ENCODE peak calls at places on chromosome 5, in nine cellular contexts. One of them, this sample, is unnamed.

GRCh38 chr5:80474929-80475328 is 13.0 kb upstream of the FAM151B start:
- DNase-seq in PC-9: no peak
- DNase-seq in activated CD8-positive, alpha-beta memory T cell treated with anti-CD3 and anti-CD28 coated beads, Interleukin-2, amount 10 ng/mL, durations not matched to agents 7 days and 5 days: no peak
- DNase-seq in aorta: no peak
- DNase-seq in heart right ventricle: no peak
- DNase-seq in A172: no peak
- DNase-seq in astrocyte: no peak
- DNase-seq in A549: no peak
- DNase-seq in prostate gland: no peak
- DNase-seq in this sample: no peak

GRCh38 chr5:8864053-8864452 is 681.8 kb downstream of the SEMA5A start:
- DNase-seq in PC-9: no peak
- DNase-seq in activated CD8-positive, alpha-beta memory T cell treated with anti-CD3 and anti-CD28 coated beads, Interleukin-2, amount 10 ng/mL, durations not matched to agents 7 days and 5 days: no peak
- DNase-seq in aorta: peak; percentile 36
- DNase-seq in heart right ventricle: no peak
- DNase-seq in A172: peak; percentile 26
- DNase-seq in astrocyte: no peak
- DNase-seq in A549: no peak
- DNase-seq in prostate gland: no peak
- DNase-seq in this sample: no peak

GRCh38 chr5:157930710-157931109 is 71.8 kb upstream of the CLINT1 start:
- DNase-seq in PC-9: no peak
- DNase-seq in activated CD8-positive, alpha-beta memory T cell treated with anti-CD3 and anti-CD28 coated beads, Interleukin-2, amount 10 ng/mL, durations not matched to agents 7 days and 5 days: no peak
- DNase-seq in aorta: no peak
- DNase-seq in heart right ventricle: peak; percentile 64
- DNase-seq in A172: no peak
- DNase-seq in astrocyte: no peak
- DNase-seq in A549: no peak
- DNase-seq in prostate gland: peak; percentile 57
- DNase-seq in this sample: peak; percentile 64

GRCh38 chr5:76716456-76717157 is 681 bp downstream of the F2R start:
- DNase-seq in PC-9: no peak
- DNase-seq in activated CD8-positive, alpha-beta memory T cell treated with anti-CD3 and anti-CD28 coated beads, Interleukin-2, amount 10 ng/mL, durations not matched to agents 7 days and 5 days: peak; percentile 49
- DNase-seq in aorta: no peak
- DNase-seq in heart right ventricle: peak; percentile 23
- DNase-seq in A172: no peak
- DNase-seq in astrocyte: no peak
- DNase-seq in A549: no peak
- DNase-seq in prostate gland: no peak
- DNase-seq in this sample: peak; percentile 29

GRCh38 chr5:143921525-143922311 is 109.8 kb downstream of the HMHB1 start:
- DNase-seq in PC-9: peak; percentile 92
- DNase-seq in activated CD8-positive, alpha-beta memory T cell treated with anti-CD3 and anti-CD28 coated beads, Interleukin-2, amount 10 ng/mL, durations not matched to agents 7 days and 5 days: no peak
- DNase-seq in aorta: no peak
- DNase-seq in heart right ventricle: no peak
- DNase-seq in A172: peak; percentile 67
- DNase-seq in astrocyte: peak; percentile 77
- DNase-seq in A549: peak; percentile 44
- DNase-seq in prostate gland: no peak
- DNase-seq in this sample: no peak

GRCh38 chr5:129917224-129917623 is 13.0 kb downstream of the CHSY3 start:
- DNase-seq in PC-9: no peak
- DNase-seq in activated CD8-positive, alpha-beta memory T cell treated with anti-CD3 and anti-CD28 coated beads, Interleukin-2, amount 10 ng/mL, durations not matched to agents 7 days and 5 days: no peak
- DNase-seq in aorta: no peak
- DNase-seq in heart right ventricle: no peak
- DNase-seq in A172: no peak
- DNase-seq in astrocyte: no peak
- DNase-seq in A549: no peak
- DNase-seq in prostate gland: no peak
- DNase-seq in this sample: no peak

GRCh38 chr5:77644443-77645157 is 6.1 kb upstream of the OTP start:
- DNase-seq in PC-9: no peak
- DNase-seq in activated CD8-positive, alpha-beta memory T cell treated with anti-CD3 and anti-CD28 coated beads, Interleukin-2, amount 10 ng/mL, durations not matched to agents 7 days and 5 days: no peak
- DNase-seq in aorta: no peak
- DNase-seq in heart right ventricle: no peak
- DNase-seq in A172: no peak
- DNase-seq in astrocyte: no peak
- DNase-seq in A549: no peak
- DNase-seq in prostate gland: no peak
- DNase-seq in this sample: no peak

GRCh38 chr5:139633295-139634027 is 14.7 kb upstream of the CXXC5 start:
- DNase-seq in PC-9: peak; percentile 61
- DNase-seq in activated CD8-positive, alpha-beta memory T cell treated with anti-CD3 and anti-CD28 coated beads, Interleukin-2, amount 10 ng/mL, durations not matched to agents 7 days and 5 days: peak; percentile 78
- DNase-seq in aorta: peak; percentile 90
- DNase-seq in heart right ventricle: peak; percentile 68
- DNase-seq in A172: peak; percentile 84
- DNase-seq in astrocyte: no peak
- DNase-seq in A549: peak; percentile 77
- DNase-seq in prostate gland: peak; percentile 54
- DNase-seq in this sample: no peak

GRCh38 chr5:108382784-108383358 is 973 bp upstream of the FBXL17 start:
- DNase-seq in PC-9: peak; percentile 52
- DNase-seq in activated CD8-positive, alpha-beta memory T cell treated with anti-CD3 and anti-CD28 coated beads, Interleukin-2, amount 10 ng/mL, durations not matched to agents 7 days and 5 days: no peak
- DNase-seq in aorta: no peak
- DNase-seq in heart right ventricle: no peak
- DNase-seq in A172: no peak
- DNase-seq in astrocyte: no peak
- DNase-seq in A549: peak; percentile 5
- DNase-seq in prostate gland: peak; percentile 7
- DNase-seq in this sample: no peak

GRCh38 chr5:135190345-135191083 is 156.5 kb upstream of the PITX1 start:
- DNase-seq in PC-9: no peak
- DNase-seq in activated CD8-positive, alpha-beta memory T cell treated with anti-CD3 and anti-CD28 coated beads, Interleukin-2, amount 10 ng/mL, durations not matched to agents 7 days and 5 days: peak; percentile 16
- DNase-seq in aorta: no peak
- DNase-seq in heart right ventricle: no peak
- DNase-seq in A172: no peak
- DNase-seq in astrocyte: no peak
- DNase-seq in A549: no peak
- DNase-seq in prostate gland: no peak
- DNase-seq in this sample: no peak

GRCh38 chr5:84724683-84725082 is 340.0 kb upstream of the EDIL3 start:
- DNase-seq in PC-9: no peak
- DNase-seq in activated CD8-positive, alpha-beta memory T cell treated with anti-CD3 and anti-CD28 coated beads, Interleukin-2, amount 10 ng/mL, durations not matched to agents 7 days and 5 days: no peak
- DNase-seq in aorta: no peak
- DNase-seq in heart right ventricle: no peak
- DNase-seq in A172: peak; percentile 28
- DNase-seq in astrocyte: peak; percentile 79
- DNase-seq in A549: no peak
- DNase-seq in prostate gland: no peak
- DNase-seq in this sample: no peak

GRCh38 chr5:43191740-43192557 is at the start of gene NIM1K:
- DNase-seq in PC-9: no peak
- DNase-seq in activated CD8-positive, alpha-beta memory T cell treated with anti-CD3 and anti-CD28 coated beads, Interleukin-2, amount 10 ng/mL, durations not matched to agents 7 days and 5 days: peak; percentile 56
- DNase-seq in aorta: peak; percentile 86
- DNase-seq in heart right ventricle: peak; percentile 62
- DNase-seq in A172: no peak
- DNase-seq in astrocyte: peak; percentile 23
- DNase-seq in A549: peak; percentile 38
- DNase-seq in prostate gland: peak; percentile 26
- DNase-seq in this sample: peak; percentile 68

GRCh38 chr5:172910828-172911627 is 48.2 kb upstream of the RPL26L1 start:
- DNase-seq in PC-9: peak; percentile 47
- DNase-seq in activated CD8-positive, alpha-beta memory T cell treated with anti-CD3 and anti-CD28 coated beads, Interleukin-2, amount 10 ng/mL, durations not matched to agents 7 days and 5 days: no peak
- DNase-seq in aorta: peak; percentile 90
- DNase-seq in heart right ventricle: peak; percentile 68
- DNase-seq in A172: peak; percentile 77
- DNase-seq in astrocyte: peak; percentile 66
- DNase-seq in A549: peak; percentile 67
- DNase-seq in prostate gland: no peak
- DNase-seq in this sample: peak; percentile 63

GRCh38 chr5:132437604-132438275 is 52.8 kb downstream of the IRF1 start:
- DNase-seq in PC-9: no peak
- DNase-seq in activated CD8-positive, alpha-beta memory T cell treated with anti-CD3 and anti-CD28 coated beads, Interleukin-2, amount 10 ng/mL, durations not matched to agents 7 days and 5 days: peak; percentile 86
- DNase-seq in aorta: no peak
- DNase-seq in heart right ventricle: peak; percentile 90
- DNase-seq in A172: peak; percentile 69
- DNase-seq in astrocyte: peak; percentile 80
- DNase-seq in A549: no peak
- DNase-seq in prostate gland: no peak
- DNase-seq in this sample: peak; percentile 83

GRCh38 chr5:179262126-179262920 is 82.9 kb downstream of the ADAMTS2 start:
- DNase-seq in PC-9: no peak
- DNase-seq in activated CD8-positive, alpha-beta memory T cell treated with anti-CD3 and anti-CD28 coated beads, Interleukin-2, amount 10 ng/mL, durations not matched to agents 7 days and 5 days: no peak
- DNase-seq in aorta: no peak
- DNase-seq in heart right ventricle: no peak
- DNase-seq in A172: no peak
- DNase-seq in astrocyte: no peak
- DNase-seq in A549: no peak
- DNase-seq in prostate gland: no peak
- DNase-seq in this sample: no peak

GRCh38 chr5:9845185-9845584 is 215.0 kb upstream of the TAS2R1 start:
- DNase-seq in PC-9: no peak
- DNase-seq in activated CD8-positive, alpha-beta memory T cell treated with anti-CD3 and anti-CD28 coated beads, Interleukin-2, amount 10 ng/mL, durations not matched to agents 7 days and 5 days: no peak
- DNase-seq in aorta: no peak
- DNase-seq in heart right ventricle: no peak
- DNase-seq in A172: no peak
- DNase-seq in astrocyte: no peak
- DNase-seq in A549: no peak
- DNase-seq in prostate gland: no peak
- DNase-seq in this sample: no peak

GRCh38 chr5:79829260-79829659 is 139.6 kb downstream of the CMYA5 start:
- DNase-seq in PC-9: no peak
- DNase-seq in activated CD8-positive, alpha-beta memory T cell treated with anti-CD3 and anti-CD28 coated beads, Interleukin-2, amount 10 ng/mL, durations not matched to agents 7 days and 5 days: no peak
- DNase-seq in aorta: no peak
- DNase-seq in heart right ventricle: no peak
- DNase-seq in A172: no peak
- DNase-seq in astrocyte: no peak
- DNase-seq in A549: peak; percentile 17
- DNase-seq in prostate gland: no peak
- DNase-seq in this sample: no peak

GRCh38 chr5:94017579-94017978 is 276.2 kb upstream of the POU5F2 start:
- DNase-seq in PC-9: no peak
- DNase-seq in activated CD8-positive, alpha-beta memory T cell treated with anti-CD3 and anti-CD28 coated beads, Interleukin-2, amount 10 ng/mL, durations not matched to agents 7 days and 5 days: no peak
- DNase-seq in aorta: no peak
- DNase-seq in heart right ventricle: no peak
- DNase-seq in A172: peak; percentile 66
- DNase-seq in astrocyte: peak; percentile 58
- DNase-seq in A549: no peak
- DNase-seq in prostate gland: no peak
- DNase-seq in this sample: no peak

GRCh38 chr5:139579-140442 is 47.8 kb downstream of the PLEKHG4B start:
- DNase-seq in PC-9: no peak
- DNase-seq in activated CD8-positive, alpha-beta memory T cell treated with anti-CD3 and anti-CD28 coated beads, Interleukin-2, amount 10 ng/mL, durations not matched to agents 7 days and 5 days: no peak
- DNase-seq in aorta: no peak
- DNase-seq in heart right ventricle: no peak
- DNase-seq in A172: no peak
- DNase-seq in astrocyte: no peak
- DNase-seq in A549: no peak
- DNase-seq in prostate gland: no peak
- DNase-seq in this sample: no peak

GRCh38 chr5:173547579-173547978 is 68.9 kb downstream of the BOD1 start:
- DNase-seq in PC-9: peak; percentile 61
- DNase-seq in activated CD8-positive, alpha-beta memory T cell treated with anti-CD3 and anti-CD28 coated beads, Interleukin-2, amount 10 ng/mL, durations not matched to agents 7 days and 5 days: no peak
- DNase-seq in aorta: no peak
- DNase-seq in heart right ventricle: no peak
- DNase-seq in A172: peak; percentile 18
- DNase-seq in astrocyte: peak; percentile 16
- DNase-seq in A549: no peak
- DNase-seq in prostate gland: no peak
- DNase-seq in this sample: no peak